ENCODE peak calls at places on chromosomes 7 and 10, in five cellular contexts. One of them, this sample, is unnamed.

GRCh38 chr10:131180086-131180485 is 131.4 kb downstream of the TCERG1L start:
- DNase-seq in pancreas: no peak
- DNase-seq in IMR-90: no peak
- DNase-seq in dorsolateral prefrontal cortex: no peak
- DNase-seq in heart left ventricle: no peak
- DNase-seq in this sample: no peak

GRCh38 chr7:46283852-46284251 is 362.8 kb upstream of the IGFBP3 start:
- DNase-seq in pancreas: no peak
- DNase-seq in IMR-90: no peak
- DNase-seq in dorsolateral prefrontal cortex: no peak
- DNase-seq in heart left ventricle: peak; percentile 54
- DNase-seq in this sample: no peak

GRCh38 chr10:93235686-93236085 is 162.0 kb downstream of the CYP26A1 start:
- DNase-seq in pancreas: no peak
- DNase-seq in IMR-90: peak; percentile 41
- DNase-seq in dorsolateral prefrontal cortex: no peak
- DNase-seq in heart left ventricle: no peak
- DNase-seq in this sample: no peak

GRCh38 chr7:150324366-150324961 is 1.1 kb upstream of the ACTR3C start:
- DNase-seq in pancreas: no peak
- DNase-seq in IMR-90: peak; percentile 11
- DNase-seq in dorsolateral prefrontal cortex: no peak
- DNase-seq in heart left ventricle: no peak
- DNase-seq in this sample: no peak

GRCh38 chr7:74269757-74270277 is 15.6 kb upstream of the RFC2 start:
- DNase-seq in pancreas: peak; percentile 81
- DNase-seq in IMR-90: peak; percentile 74
- DNase-seq in dorsolateral prefrontal cortex: peak; percentile 68
- DNase-seq in heart left ventricle: peak; percentile 65
- DNase-seq in this sample: peak; percentile 72

GRCh38 chr10:34936061-34936460 is 121.0 kb upstream of the PARD3 start:
- DNase-seq in pancreas: no peak
- DNase-seq in IMR-90: no peak
- DNase-seq in dorsolateral prefrontal cortex: no peak
- DNase-seq in heart left ventricle: no peak
- DNase-seq in this sample: no peak

GRCh38 chr7:121570365-121570764 is 174.3 kb upstream of the FAM3C start:
- DNase-seq in pancreas: no peak
- DNase-seq in IMR-90: no peak
- DNase-seq in dorsolateral prefrontal cortex: no peak
- DNase-seq in heart left ventricle: no peak
- DNase-seq in this sample: no peak

GRCh38 chr10:125593644-125594043 is 89.3 kb downstream of the TEX36 start:
- DNase-seq in pancreas: no peak
- DNase-seq in IMR-90: no peak
- DNase-seq in dorsolateral prefrontal cortex: no peak
- DNase-seq in heart left ventricle: no peak
- DNase-seq in this sample: no peak

GRCh38 chr10:28381465-28381864 is 78.6 kb upstream of the MPP7 start:
- DNase-seq in pancreas: no peak
- DNase-seq in IMR-90: no peak
- DNase-seq in dorsolateral prefrontal cortex: no peak
- DNase-seq in heart left ventricle: no peak
- DNase-seq in this sample: no peak

GRCh38 chr10:29517352-29517923 is 117.3 kb downstream of the SVIL start:
- DNase-seq in pancreas: no peak
- DNase-seq in IMR-90: peak; percentile 45
- DNase-seq in dorsolateral prefrontal cortex: no peak
- DNase-seq in heart left ventricle: no peak
- DNase-seq in this sample: peak; percentile 23

GRCh38 chr7:125336326-125336725 is 406.7 kb upstream of the POT1 start:
- DNase-seq in pancreas: no peak
- DNase-seq in IMR-90: no peak
- DNase-seq in dorsolateral prefrontal cortex: no peak
- DNase-seq in heart left ventricle: no peak
- DNase-seq in this sample: no peak

GRCh38 chr7:96996937-96997511 is 8.3 kb upstream of the DLX6 start:
- DNase-seq in pancreas: no peak
- DNase-seq in IMR-90: no peak
- DNase-seq in dorsolateral prefrontal cortex: no peak
- DNase-seq in heart left ventricle: no peak
- DNase-seq in this sample: peak; percentile 15

GRCh38 chr7:100053201-100053600 is 3.6 kb downstream of the ZSCAN21 start:
- DNase-seq in pancreas: peak; percentile 59
- DNase-seq in IMR-90: peak; percentile 86
- DNase-seq in dorsolateral prefrontal cortex: peak; percentile 63
- DNase-seq in heart left ventricle: no peak
- DNase-seq in this sample: peak; percentile 40

GRCh38 chr10:132122097-132122861 is 56.5 kb downstream of the JAKMIP3 start:
- DNase-seq in pancreas: no peak
- DNase-seq in IMR-90: no peak
- DNase-seq in dorsolateral prefrontal cortex: peak; percentile 17
- DNase-seq in heart left ventricle: no peak
- DNase-seq in this sample: no peak

GRCh38 chr10:79142064-79142491 is 73.3 kb downstream of the ZMIZ1 start:
- DNase-seq in pancreas: no peak
- DNase-seq in IMR-90: peak; percentile 85
- DNase-seq in dorsolateral prefrontal cortex: no peak
- DNase-seq in heart left ventricle: no peak
- DNase-seq in this sample: no peak

GRCh38 chr7:28904539-28905143 is 53.5 kb downstream of the TRIL start:
- DNase-seq in pancreas: no peak
- DNase-seq in IMR-90: no peak
- DNase-seq in dorsolateral prefrontal cortex: no peak
- DNase-seq in heart left ventricle: no peak
- DNase-seq in this sample: no peak

GRCh38 chr7:116715087-116715486 is 43.1 kb downstream of the MET start:
- DNase-seq in pancreas: no peak
- DNase-seq in IMR-90: peak; percentile 19
- DNase-seq in dorsolateral prefrontal cortex: no peak
- DNase-seq in heart left ventricle: no peak
- DNase-seq in this sample: no peak

GRCh38 chr7:3028071-3028766 is 15.4 kb downstream of the CARD11 start:
- DNase-seq in pancreas: peak; percentile 35
- DNase-seq in IMR-90: peak; percentile 46
- DNase-seq in dorsolateral prefrontal cortex: peak; percentile 29
- DNase-seq in heart left ventricle: no peak
- DNase-seq in this sample: no peak

GRCh38 chr10:90087197-90088007 is 386.0 kb downstream of the KIF20B start:
- DNase-seq in pancreas: no peak
- DNase-seq in IMR-90: peak; percentile 7
- DNase-seq in dorsolateral prefrontal cortex: no peak
- DNase-seq in heart left ventricle: no peak
- DNase-seq in this sample: peak; percentile 50

GRCh38 chr10:102300289-102300843 is 55.0 kb downstream of the GBF1 start:
- DNase-seq in pancreas: no peak
- DNase-seq in IMR-90: peak; percentile 91
- DNase-seq in dorsolateral prefrontal cortex: no peak
- DNase-seq in heart left ventricle: no peak
- DNase-seq in this sample: peak; percentile 24

GRCh38 chr7:131692131-131692960 is 135.9 kb upstream of the PODXL start:
- DNase-seq in pancreas: no peak
- DNase-seq in IMR-90: peak; percentile 7
- DNase-seq in dorsolateral prefrontal cortex: peak; percentile 76
- DNase-seq in heart left ventricle: peak; percentile 46
- DNase-seq in this sample: peak; percentile 57

GRCh38 chr10:134205-134742 is 981 bp upstream of the ZMYND11 start:
- DNase-seq in pancreas: peak; percentile 29
- DNase-seq in IMR-90: peak; percentile 6
- DNase-seq in dorsolateral prefrontal cortex: no peak
- DNase-seq in heart left ventricle: no peak
- DNase-seq in this sample: no peak

GRCh38 chr10:78002541-78003284 is 26.6 kb downstream of the POLR3A start:
- DNase-seq in pancreas: no peak
- DNase-seq in IMR-90: peak; percentile 9
- DNase-seq in dorsolateral prefrontal cortex: no peak
- DNase-seq in heart left ventricle: no peak
- DNase-seq in this sample: no peak

DNA sequence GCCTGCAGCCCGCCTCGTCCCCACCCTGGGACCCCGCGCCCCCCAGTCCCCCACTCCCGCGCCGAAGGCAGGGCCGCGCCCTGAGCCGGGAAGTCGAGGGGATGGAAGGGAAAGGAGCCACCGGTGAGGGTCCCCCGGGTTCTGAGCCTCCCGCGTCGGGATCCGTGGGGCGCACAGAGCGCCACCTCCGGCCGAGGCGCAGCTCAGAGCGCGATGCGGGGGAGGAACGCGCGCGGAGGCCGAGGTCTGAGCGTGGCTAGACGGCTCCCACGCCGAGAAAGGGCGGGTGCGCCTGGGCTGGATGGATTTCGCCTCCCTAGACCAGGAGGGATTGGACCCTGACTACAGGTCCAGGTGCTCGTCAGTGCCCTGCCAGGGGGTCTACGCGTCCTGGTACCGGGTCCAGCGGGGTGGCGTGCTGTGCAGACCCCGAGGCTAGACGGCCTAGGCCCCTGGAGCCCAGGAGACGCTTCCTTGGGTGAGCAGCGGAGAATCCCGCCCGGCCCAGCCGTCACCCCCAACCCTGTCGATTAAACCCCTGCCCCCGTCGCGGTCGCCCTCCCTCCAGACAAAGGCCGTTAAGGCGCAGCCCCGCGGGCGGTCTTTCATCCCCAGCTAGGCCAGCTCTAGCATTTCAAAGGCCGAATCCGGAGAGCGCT is 986 bp upstream of the PDGFA start:
- DNase-seq in pancreas: no peak
- DNase-seq in IMR-90: no peak
- DNase-seq in dorsolateral prefrontal cortex: peak; percentile 69
- DNase-seq in heart left ventricle: no peak
- DNase-seq in this sample: no peak
- TF ChIP-seq CTCF in pancreas: no peak
- TF ChIP-seq CTCF in IMR-90: no peak
- TF ChIP-seq CTCF in dorsolateral prefrontal cortex: no peak
- TF ChIP-seq CTCF in heart left ventricle: no peak
- TF ChIP-seq CTCF in this sample: no peak

GRCh38 chr7:1559626-1560590 is 3.9 kb upstream of the TMEM184A start:
- DNase-seq in pancreas: peak; percentile 15
- DNase-seq in IMR-90: no peak
- DNase-seq in dorsolateral prefrontal cortex: no peak
- DNase-seq in heart left ventricle: no peak
- DNase-seq in this sample: no peak

GRCh38 chr7:1557771-1558170 is 1.8 kb upstream of the TMEM184A start:
- DNase-seq in pancreas: no peak
- DNase-seq in IMR-90: no peak
- DNase-seq in dorsolateral prefrontal cortex: no peak
- DNase-seq in heart left ventricle: no peak
- DNase-seq in this sample: no peak

GRCh38 chr7:1557006-1557405 is 1.0 kb upstream of the TMEM184A start:
- DNase-seq in pancreas: peak; percentile 17
- DNase-seq in IMR-90: no peak
- DNase-seq in dorsolateral prefrontal cortex: no peak
- DNase-seq in heart left ventricle: no peak
- DNase-seq in this sample: no peak

GRCh38 chr7:1558841-1559625 is 3.0 kb upstream of the TMEM184A start:
- DNase-seq in pancreas: peak; percentile 26
- DNase-seq in IMR-90: no peak
- DNase-seq in dorsolateral prefrontal cortex: no peak
- DNase-seq in heart left ventricle: no peak
- DNase-seq in this sample: no peak

GRCh38 chr7:1558181-1558811 is 2.3 kb upstream of the TMEM184A start:
- DNase-seq in pancreas: no peak
- DNase-seq in IMR-90: no peak
- DNase-seq in dorsolateral prefrontal cortex: no peak
- DNase-seq in heart left ventricle: no peak
- DNase-seq in this sample: no peak
- TF ChIP-seq CTCF in pancreas: no peak
- TF ChIP-seq CTCF in IMR-90: no peak
- TF ChIP-seq CTCF in dorsolateral prefrontal cortex: no peak
- TF ChIP-seq CTCF in heart left ventricle: peak; percentile 38
- TF ChIP-seq CTCF in this sample: no peak

GRCh38 chr10:36531621-36532020 is 593.8 kb upstream of the ANKRD30A start:
- DNase-seq in pancreas: no peak
- DNase-seq in IMR-90: peak; percentile 55
- DNase-seq in dorsolateral prefrontal cortex: no peak
- DNase-seq in heart left ventricle: no peak
- DNase-seq in this sample: no peak

GRCh38 chr10:36526045-36526444 is 599.4 kb upstream of the ANKRD30A start:
- DNase-seq in pancreas: no peak
- DNase-seq in IMR-90: no peak
- DNase-seq in dorsolateral prefrontal cortex: no peak
- DNase-seq in heart left ventricle: no peak
- DNase-seq in this sample: no peak
- TF ChIP-seq CTCF in pancreas: no peak
- TF ChIP-seq CTCF in IMR-90: no peak
- TF ChIP-seq CTCF in dorsolateral prefrontal cortex: no peak
- TF ChIP-seq CTCF in heart left ventricle: no peak
- TF ChIP-seq CTCF in this sample: no peak

GRCh38 chr10:71753960-71754505 is 19.3 kb downstream of the VSIR start:
- DNase-seq in pancreas: no peak
- DNase-seq in IMR-90: no peak
- DNase-seq in dorsolateral prefrontal cortex: no peak
- DNase-seq in heart left ventricle: no peak
- DNase-seq in this sample: no peak

GRCh38 chr10:71752391-71753090 is 20.8 kb downstream of the VSIR start:
- DNase-seq in pancreas: no peak
- DNase-seq in IMR-90: peak; percentile 24
- DNase-seq in dorsolateral prefrontal cortex: no peak
- DNase-seq in heart left ventricle: no peak
- DNase-seq in this sample: no peak

GRCh38 chr10:71751515-71752224 is 21.6 kb downstream of the VSIR start:
- DNase-seq in pancreas: no peak
- DNase-seq in IMR-90: no peak
- DNase-seq in dorsolateral prefrontal cortex: no peak
- DNase-seq in heart left ventricle: no peak
- DNase-seq in this sample: no peak

GRCh38 chr10:71754562-71754961 is 18.8 kb downstream of the VSIR start:
- DNase-seq in pancreas: no peak
- DNase-seq in IMR-90: no peak
- DNase-seq in dorsolateral prefrontal cortex: no peak
- DNase-seq in heart left ventricle: no peak
- DNase-seq in this sample: no peak

DNA sequence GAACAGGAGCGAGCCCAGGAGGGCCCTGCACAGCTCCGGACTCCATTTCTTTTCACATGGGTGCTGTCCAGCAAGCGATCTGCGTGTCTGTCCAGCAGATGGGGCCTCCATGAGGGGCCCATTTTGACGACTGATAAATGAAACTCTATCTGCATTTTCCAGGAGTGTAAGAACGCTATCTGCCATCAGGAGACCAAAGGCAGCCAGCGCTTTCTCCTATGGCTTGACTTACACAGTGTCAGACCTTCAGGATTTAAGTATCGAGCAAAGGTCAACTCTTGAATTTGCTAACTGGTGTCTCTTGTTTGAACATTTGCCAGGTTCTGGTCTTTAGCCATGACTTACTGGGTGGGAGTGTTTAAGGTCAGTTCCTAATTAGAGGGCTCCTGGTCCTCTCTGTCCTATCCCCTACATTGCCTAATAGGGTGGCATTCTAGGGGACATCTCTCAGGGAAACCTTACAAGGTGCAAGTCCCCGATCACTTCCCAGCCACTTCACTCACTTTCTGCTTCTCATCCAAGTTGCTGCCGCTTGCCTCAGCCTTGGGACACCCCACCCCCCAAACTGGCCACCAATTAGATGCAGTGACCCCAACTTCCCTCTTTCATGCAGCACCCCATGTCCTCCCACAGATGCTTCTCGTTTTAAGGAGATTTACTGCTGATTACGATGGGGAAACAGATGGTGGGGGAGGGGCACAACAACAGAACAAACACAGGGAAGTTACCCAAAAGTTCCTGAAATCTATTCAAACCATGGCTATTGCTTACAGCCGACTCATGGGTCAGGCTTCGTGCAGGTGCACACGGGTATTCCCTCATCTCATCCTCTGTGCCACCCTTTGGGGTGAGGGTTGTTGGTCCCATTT is 20.0 kb downstream of the VSIR start:
- DNase-seq in pancreas: peak; percentile 68
- DNase-seq in IMR-90: no peak
- DNase-seq in dorsolateral prefrontal cortex: no peak
- DNase-seq in heart left ventricle: peak; percentile 72
- DNase-seq in this sample: no peak
- TF ChIP-seq CTCF in pancreas: no peak
- TF ChIP-seq CTCF in IMR-90: no peak
- TF ChIP-seq CTCF in dorsolateral prefrontal cortex: no peak
- TF ChIP-seq CTCF in heart left ventricle: no peak
- TF ChIP-seq CTCF in this sample: no peak

This sample was measured in GM20000.